ENCODE peak calls at places on chromosomes 2 and 18, in four cellular contexts. F, N, B and D are unnamed samples.

GRCh38 chr2:136008205-136008865 is 22.9 kb upstream of the DARS1 start:
- DNase-seq in B (peak; percentile 72), N (peak; percentile 90), F (peak; percentile 87), D (no peak)

GRCh38 chr2:13858626-13859025 is 773.9 kb upstream of the LRATD1 start:
- DNase-seq in F (no peak), B (no peak), N (no peak), D (no peak)

GRCh38 chr2:136891100-136891499 is 125.8 kb downstream of the THSD7B start:
- DNase-seq in N (no peak), B (no peak), F (no peak), D (no peak)

GRCh38 chr2:181586569-181587076 is 70.3 kb downstream of the CERKL start:
- DNase-seq in F (no peak), B (no peak), N (no peak), D (no peak)

GRCh38 chr18:22284581-22285230 is 115.3 kb downstream of the GATA6 start:
- DNase-seq in F (no peak), N (no peak), B (no peak), D (no peak)

GRCh38 chr2:168316073-168316440 is 68.7 kb upstream of the STK39 start:
- DNase-seq in F (no peak), B (no peak), N (no peak), D (no peak)

GRCh38 chr2:163667064-163667887 is 68.5 kb downstream of the FIGN start:
- DNase-seq in N (no peak), F (no peak), B (no peak), D (no peak)

GRCh38 chr2:242059566-242059965 is 190.0 kb downstream of the RTP5 start:
- DNase-seq in B (no peak), F (no peak), N (no peak), D (no peak)

GRCh38 chr2:29811378-29811777 is 110.0 kb downstream of the ALK start:
- DNase-seq in F (no peak), N (no peak), B (no peak), D (no peak)

GRCh38 chr2:195543063-195543462 is 114.0 kb upstream of the SLC39A10 start:
- DNase-seq in B (no peak), F (no peak), N (peak; percentile 84), D (no peak)

GRCh38 chr2:7861910-7862702 is 819.8 kb upstream of the ID2 start:
- DNase-seq in N (no peak), F (no peak), B (no peak), D (no peak)

GRCh38 chr18:58934356-58934755 is 69.7 kb downstream of the ZNF532 start:
- DNase-seq in N (no peak), F (no peak), B (no peak), D (no peak)